ENCODE peak calls at places on chromosomes 13 and 19, in eight cellular contexts. K is tibial nerve; P is stimulated activated CD4-positive, alpha-beta T cell treated with anti-CD3 and anti-CD28 coated beads, Interleukin-15, amount 100 ng/mL, for 1 hour; M is A172; R is Peyer's patch; H is Calu3; B is DMS53; T is activated CD4-positive, CD25-positive, alpha-beta regulatory T cell. S is an unnamed sample.

GRCh38 chr19:55383789-55384575 is at the start of gene TMEM238:
- DNase-seq in B (peak), P (peak), K (no peak), R (peak), H (peak), T (no peak), M (no peak), S (no peak)

GRCh38 chr13:28173793-28174192 is 35.4 kb downstream of the PAN3 start:
- DNase-seq in P (no peak), B (no peak), R (no peak), T (no peak), H (peak), K (no peak), M (no peak), S (no peak)

GRCh38 chr13:67369895-67370660 is 139.9 kb upstream of the PCDH9 start:
- DNase-seq in M (peak), R (no peak), H (no peak), B (no peak), P (no peak), T (no peak), K (no peak), S (no peak)

GRCh38 chr13:40456979-40457553 is 209.4 kb downstream of the FOXO1 start:
- DNase-seq in R (peak), K (no peak), B (no peak), P (no peak), M (no peak), T (no peak), H (no peak), S (no peak)

GRCh38 chr13:29936051-29936813 is 85.8 kb upstream of the UBL3 start:
- DNase-seq in R (no peak), H (no peak), P (no peak), K (no peak), T (no peak), B (no peak), M (no peak), S (no peak)

GRCh38 chr13:74644239-74644638 is 510.0 kb upstream of the KLF12 start:
- DNase-seq in B (peak), H (no peak), M (peak), K (no peak), R (no peak), T (no peak), P (no peak), S (no peak)

GRCh38 chr19:9818175-9818733 is 625 bp downstream of the FBXL12 start:
- DNase-seq in K (no peak), P (no peak), H (no peak), M (no peak), B (no peak), T (no peak), R (no peak), S (no peak)

GRCh38 chr13:23506071-23506820 is 64.0 kb upstream of the TNFRSF19 start:
- DNase-seq in P (no peak), M (peak), H (no peak), K (no peak), R (no peak), B (no peak), T (no peak), S (no peak)

GRCh38 chr13:110528911-110529310 is 32.6 kb downstream of the RAB20 start:
- DNase-seq in P (no peak), B (no peak), R (no peak), T (no peak), M (no peak), H (no peak), K (no peak), S (no peak)

GRCh38 chr19:19366691-19367396 is 38.6 kb upstream of the GATAD2A start:
- DNase-seq in P (peak), R (peak), T (peak), K (peak), B (peak), M (peak), H (peak), S (peak)

GRCh38 chr19:2949939-2950285 is 5.1 kb upstream of the ZNF77 start:
- DNase-seq in H (peak), R (no peak), T (no peak), P (no peak), B (peak), M (peak), K (no peak), S (no peak)

GRCh38 chr19:41919948-41920712 is 8.1 kb downstream of the ERFL start:
- DNase-seq in M (no peak), B (no peak), K (no peak), P (no peak), R (no peak), T (no peak), H (no peak), S (no peak)

GRCh38 chr19:50705422-50706019 is 14.1 kb downstream of the SHANK1 start:
- DNase-seq in R (no peak), T (no peak), B (peak), M (peak), P (no peak), H (peak), K (no peak), S (peak)

GRCh38 chr19:11096210-11096841 is 7.1 kb downstream of the LDLR start:
- DNase-seq in B (no peak), H (no peak), M (peak), P (no peak), R (no peak), K (no peak), T (no peak), S (no peak)

GRCh38 chr13:103066991-103067390 is 774 bp upstream of the SLC10A2 start:
- DNase-seq in R (no peak), B (no peak), T (no peak), K (no peak), H (no peak), M (no peak), P (no peak), S (no peak)

GRCh38 chr13:37132211-37132610 is 26.7 kb upstream of the CSNK1A1L start:
- DNase-seq in K (no peak), T (no peak), B (no peak), R (no peak), M (no peak), H (no peak), P (no peak), S (no peak)

GRCh38 chr19:10431254-10431942 is 11.1 kb downstream of the PDE4A start:
- DNase-seq in T (no peak), K (no peak), P (no peak), M (no peak), R (peak), H (no peak), B (peak), S (no peak)

GRCh38 chr19:5804516-5805464 is at the start of gene NRTN:
- DNase-seq in M (no peak), T (no peak), H (peak), P (peak), B (peak), K (no peak), R (peak), S (no peak)

GRCh38 chr13:90393408-90393807 is 954.1 kb upstream of the MIR17HG start:
- DNase-seq in M (no peak), R (no peak), T (no peak), K (no peak), B (no peak), H (no peak), P (no peak), S (no peak)

GRCh38 chr13:101139076-101139475 is 277.2 kb downstream of the NALCN start:
- DNase-seq in P (no peak), R (no peak), T (no peak), K (no peak), B (no peak), M (no peak), H (no peak), S (no peak)

GRCh38 chr19:38385804-38386257 is 2.0 kb downstream of the GGN start:
- DNase-seq in R (no peak), T (no peak), M (no peak), P (no peak), K (no peak), B (peak), H (no peak), S (no peak)

GRCh38 chr19:43574424-43575155 is 737 bp downstream of the XRCC1 start:
- DNase-seq in M (peak), K (no peak), P (no peak), R (no peak), B (peak), T (no peak), H (no peak), S (no peak)

S was measured in neural crest cell.